ENCODE peak calls at places on chromosomes 6 and 20, in four cellular contexts. One of them, this sample, is unnamed.
A peak's percentile ranks its signal among the peaks of the same experiment; 100 is the strongest.

GRCh38 chr20:1965520-1966278 is 28.2 kb downstream of the PDYN start:
- DNase-seq in H1: peak; percentile 73
- DNase-seq in HepG2: peak; percentile 71
- DNase-seq in GM12878: peak; percentile 19
- DNase-seq in this sample: peak; percentile 77

GRCh38 chr6:29976588-29977424 is 34.5 kb downstream of the HLA-A start:
- DNase-seq in GM12878: peak; percentile 13
- DNase-seq in H1: no peak
- DNase-seq in HepG2: peak; percentile 77
- DNase-seq in this sample: no peak

GRCh38 chr20:36065427-36065998 is 89.0 kb upstream of the EPB41L1 start:
- DNase-seq in H1: no peak
- DNase-seq in HepG2: no peak
- DNase-seq in GM12878: no peak
- DNase-seq in this sample: no peak

GRCh38 chr6:8110117-8110721 is 7.9 kb upstream of the EEF1E1 start:
- DNase-seq in GM12878: no peak
- DNase-seq in H1: no peak
- DNase-seq in HepG2: no peak
- DNase-seq in this sample: no peak

GRCh38 chr20:11585752-11586352 is 331.8 kb upstream of the BTBD3 start:
- DNase-seq in HepG2: peak; percentile 16
- DNase-seq in H1: no peak
- DNase-seq in GM12878: no peak
- DNase-seq in this sample: no peak

GRCh38 chr6:106169517-106169916 is 83.4 kb downstream of the PRDM1 start:
- DNase-seq in H1: no peak
- DNase-seq in GM12878: no peak
- DNase-seq in HepG2: no peak
- DNase-seq in this sample: no peak

GRCh38 chr20:8454137-8454712 is 322.2 kb downstream of the PLCB1 start:
- DNase-seq in H1: no peak
- DNase-seq in HepG2: peak; percentile 65
- DNase-seq in GM12878: peak; percentile 17
- DNase-seq in this sample: peak; percentile 9

GRCh38 chr6:125123468-125124249 is 29.9 kb upstream of the TPD52L1 start:
- DNase-seq in H1: no peak
- DNase-seq in HepG2: no peak
- DNase-seq in GM12878: no peak
- DNase-seq in this sample: no peak

GRCh38 chr20:58524814-58525213 is 9.6 kb upstream of the APCDD1L start:
- DNase-seq in H1: no peak
- DNase-seq in GM12878: no peak
- DNase-seq in HepG2: no peak
- DNase-seq in this sample: no peak

GRCh38 chr20:11810316-11811130 is 107.2 kb upstream of the BTBD3 start:
- DNase-seq in GM12878: no peak
- DNase-seq in HepG2: no peak
- DNase-seq in H1: no peak
- DNase-seq in this sample: no peak

GRCh38 chr6:134626589-134626988 is 308.7 kb upstream of the SGK1 start:
- DNase-seq in GM12878: no peak
- DNase-seq in H1: no peak
- DNase-seq in HepG2: no peak
- DNase-seq in this sample: no peak

GRCh38 chr6:36975231-36976004 is 10.6 kb downstream of the MTCH1 start:
- DNase-seq in GM12878: no peak
- DNase-seq in H1: no peak
- DNase-seq in HepG2: no peak
- DNase-seq in this sample: no peak

GRCh38 chr6:79993911-79994309 is 10.5 kb upstream of the TTK start:
- DNase-seq in GM12878: no peak
- DNase-seq in H1: no peak
- DNase-seq in HepG2: no peak
- DNase-seq in this sample: no peak

GRCh38 chr6:49025273-49026240 is 437.5 kb downstream of the MMUT start:
- DNase-seq in HepG2: no peak
- DNase-seq in H1: no peak
- DNase-seq in GM12878: no peak
- DNase-seq in this sample: no peak

GRCh38 chr6:80886475-80886874 is 780.0 kb downstream of the BCKDHB start:
- DNase-seq in GM12878: no peak
- DNase-seq in HepG2: no peak
- DNase-seq in H1: no peak
- DNase-seq in this sample: no peak

GRCh38 chr6:136333824-136334464 is 44.3 kb upstream of the BCLAF1 start:
- DNase-seq in HepG2: no peak
- DNase-seq in GM12878: no peak
- DNase-seq in H1: no peak
- DNase-seq in this sample: no peak

GRCh38 chr6:72363844-72364740 is 257.8 kb upstream of the KCNQ5 start:
- DNase-seq in GM12878: no peak
- DNase-seq in H1: no peak
- DNase-seq in HepG2: no peak
- DNase-seq in this sample: no peak

GRCh38 chr20:31951530-31952453 is at the start of gene PDRG1:
- DNase-seq in H1: peak; percentile 94
- DNase-seq in GM12878: peak; percentile 76
- DNase-seq in HepG2: peak; percentile 98
- DNase-seq in this sample: peak; percentile 92

GRCh38 chr6:34339971-34340370 is 52.5 kb downstream of the NUDT3 start:
- DNase-seq in GM12878: no peak
- DNase-seq in HepG2: no peak
- DNase-seq in H1: no peak
- DNase-seq in this sample: no peak

GRCh38 chr6:156175971-156176421 is 601.2 kb upstream of the ARID1B start:
- DNase-seq in H1: peak; percentile 73
- DNase-seq in HepG2: peak; percentile 8
- DNase-seq in GM12878: no peak
- DNase-seq in this sample: peak; percentile 66

GRCh38 chr6:11854418-11855165 is 76.0 kb upstream of the ADTRP start:
- DNase-seq in GM12878: no peak
- DNase-seq in HepG2: no peak
- DNase-seq in H1: no peak
- DNase-seq in this sample: no peak

GRCh38 chr6:122984393-122984792 is 11.6 kb upstream of the CLVS2 start:
- DNase-seq in HepG2: no peak
- DNase-seq in H1: no peak
- DNase-seq in GM12878: no peak
- DNase-seq in this sample: no peak

GRCh38 chr20:54107181-54107580 is 36.8 kb upstream of the BCAS1 start:
- DNase-seq in GM12878: no peak
- DNase-seq in HepG2: no peak
- DNase-seq in H1: no peak
- DNase-seq in this sample: no peak

GRCh38 chr20:50729925-50730764 is 1.2 kb upstream of the PARD6B start:
- DNase-seq in GM12878: no peak
- DNase-seq in HepG2: peak; percentile 55
- DNase-seq in H1: no peak
- DNase-seq in this sample: no peak

GRCh38 chr6:96939019-96939805 is 14.7 kb downstream of the KLHL32 start:
- DNase-seq in GM12878: no peak
- DNase-seq in H1: no peak
- DNase-seq in HepG2: no peak
- DNase-seq in this sample: no peak

GRCh38 chr20:54345301-54345724 is 130.1 kb upstream of the DOK5 start:
- DNase-seq in H1: no peak
- DNase-seq in HepG2: no peak
- DNase-seq in GM12878: peak; percentile 33
- DNase-seq in this sample: no peak

GRCh38 chr6:132663661-132664060 is 4.7 kb upstream of the TAAR1 start:
- DNase-seq in H1: no peak
- DNase-seq in HepG2: no peak
- DNase-seq in GM12878: no peak
- DNase-seq in this sample: no peak

GRCh38 chr6:45786243-45786795 is 229.3 kb downstream of the CLIC5 start:
- DNase-seq in H1: no peak
- DNase-seq in GM12878: no peak
- DNase-seq in HepG2: no peak
- DNase-seq in this sample: no peak

GRCh38 chr6:2641044-2641673 is 109.6 kb downstream of the MYLK4 start:
- DNase-seq in H1: no peak
- DNase-seq in GM12878: no peak
- DNase-seq in HepG2: no peak
- DNase-seq in this sample: no peak

GRCh38 chr6:68701159-68701558 is 66.1 kb downstream of the ADGRB3 start:
- DNase-seq in GM12878: no peak
- DNase-seq in H1: no peak
- DNase-seq in HepG2: no peak
- DNase-seq in this sample: no peak

GRCh38 chr6:75818061-75818855 is 69.2 kb downstream of the MYO6 start:
- DNase-seq in GM12878: no peak
- DNase-seq in H1: no peak
- DNase-seq in HepG2: no peak
- DNase-seq in this sample: no peak

GRCh38 chr6:31820051-31820389 is 4.7 kb downstream of the HSPA1A start:
- DNase-seq in GM12878: no peak
- DNase-seq in HepG2: peak; percentile 76
- DNase-seq in H1: no peak
- DNase-seq in this sample: no peak

GRCh38 chr6:34645627-34646026 is 50.9 kb downstream of the ILRUN start:
- DNase-seq in GM12878: no peak
- DNase-seq in H1: no peak
- DNase-seq in HepG2: no peak
- DNase-seq in this sample: no peak

GRCh38 chr6:108380876-108381275 is 86.0 kb downstream of the AFG1L start:
- DNase-seq in HepG2: no peak
- DNase-seq in H1: no peak
- DNase-seq in GM12878: no peak
- DNase-seq in this sample: no peak

GRCh38 chr20:44134897-44135810 is 51.8 kb downstream of the JPH2 start:
- DNase-seq in H1: no peak
- DNase-seq in HepG2: no peak
- DNase-seq in GM12878: peak; percentile 34
- DNase-seq in this sample: no peak

GRCh38 chr6:122471107-122472021 is at the start of gene SERINC1:
- DNase-seq in HepG2: peak; percentile 92
- DNase-seq in H1: peak; percentile 71
- DNase-seq in GM12878: peak; percentile 66
- DNase-seq in this sample: peak; percentile 80

GRCh38 chr20:21352703-21353102 is 44.6 kb downstream of the NKX2-4 start:
- DNase-seq in GM12878: no peak
- DNase-seq in HepG2: peak; percentile 51
- DNase-seq in H1: no peak
- DNase-seq in this sample: no peak
- TF ChIP-seq SUZ12 in GM12878: no peak
- TF ChIP-seq SUZ12 in HepG2: no peak
- TF ChIP-seq SUZ12 in H1: no peak
- TF ChIP-seq SUZ12 in this sample: no peak

DNA sequence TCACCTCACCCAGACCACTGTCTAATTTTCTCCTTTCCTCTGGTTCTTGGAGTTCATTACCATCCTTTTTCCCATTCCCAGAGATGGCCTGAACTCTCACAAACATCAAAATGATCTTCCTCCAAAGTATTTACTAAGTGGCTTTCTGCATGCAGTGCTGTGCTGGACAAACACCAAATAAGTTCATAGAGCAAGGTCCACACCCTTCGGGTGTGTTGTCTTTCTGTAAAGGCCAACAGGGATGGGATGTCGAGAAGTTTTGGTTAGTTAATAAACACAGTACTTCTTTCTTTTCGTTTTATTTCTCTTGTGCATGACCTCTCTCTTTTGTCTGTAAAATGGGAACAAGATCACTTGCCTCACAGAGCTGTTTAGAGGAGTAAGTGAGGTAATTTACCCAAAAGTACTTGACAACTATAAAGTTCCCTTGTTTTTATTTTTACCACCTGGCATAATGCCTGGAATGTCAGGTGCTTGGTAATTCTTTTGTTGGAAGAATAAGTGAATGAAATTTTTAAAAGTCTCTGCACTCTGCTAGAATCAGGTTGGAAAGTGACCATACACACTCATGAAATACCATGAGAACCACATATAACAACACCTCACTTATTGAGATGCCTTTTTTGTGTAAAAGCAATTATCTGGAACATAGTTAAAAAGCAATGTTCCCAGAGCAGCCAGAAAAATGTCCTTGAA is 22.8 kb upstream of the CCN6 start:
- DNase-seq in GM12878: no peak
- DNase-seq in HepG2: no peak
- DNase-seq in H1: no peak
- DNase-seq in this sample: no peak
- H3K9ac ChIP-seq in GM12878: no peak overlapping the region
- H3K9ac ChIP-seq in HepG2: no peak overlapping the region
- H3K9ac ChIP-seq in H1: no peak overlapping the region
- H3K9ac ChIP-seq in this sample: no peak overlapping the region

GRCh38 chr20:19886666-19887288 is 128.7 kb downstream of the RIN2 start:
- DNase-seq in GM12878: no peak
- DNase-seq in H1: no peak
- DNase-seq in HepG2: no peak
- DNase-seq in this sample: no peak
- H3K4me3 ChIP-seq in GM12878: no peak overlapping the region
- H3K4me3 ChIP-seq in H1: no peak overlapping the region
- H3K4me3 ChIP-seq in HepG2: peak overlapping the region; percentile 37
- H3K4me3 ChIP-seq in this sample: no peak overlapping the region

GRCh38 chr6:165895421-165896165 is 232.6 kb upstream of the PDE10A start:
- DNase-seq in GM12878: no peak
- DNase-seq in HepG2: no peak
- DNase-seq in H1: no peak
- DNase-seq in this sample: no peak
- TF ChIP-seq SUZ12 in GM12878: no peak
- TF ChIP-seq SUZ12 in HepG2: no peak
- TF ChIP-seq SUZ12 in H1: no peak
- TF ChIP-seq SUZ12 in this sample: no peak

GRCh38 chr20:41308726-41309413 is 8.7 kb downstream of the ZHX3 start:
- DNase-seq in GM12878: no peak
- DNase-seq in HepG2: no peak
- DNase-seq in H1: no peak
- DNase-seq in this sample: no peak
- H3K9ac ChIP-seq in GM12878: no peak overlapping the region
- H3K9ac ChIP-seq in HepG2: no peak overlapping the region
- H3K9ac ChIP-seq in H1: no peak overlapping the region
- H3K9ac ChIP-seq in this sample: no peak overlapping the region

GRCh38 chr6:16321341-16321710 is 82.9 kb downstream of the GMPR start:
- DNase-seq in GM12878: no peak
- DNase-seq in H1: no peak
- DNase-seq in HepG2: no peak
- DNase-seq in this sample: no peak

GRCh38 chr6:16318953-16319720 is 80.8 kb downstream of the GMPR start:
- DNase-seq in H1: no peak
- DNase-seq in HepG2: no peak
- DNase-seq in GM12878: no peak
- DNase-seq in this sample: no peak

GRCh38 chr6:16320533-16321340 is 82.3 kb downstream of the GMPR start:
- DNase-seq in GM12878: no peak
- DNase-seq in H1: no peak
- DNase-seq in HepG2: no peak
- DNase-seq in this sample: no peak

GRCh38 chr6:16318538-16318937 is 80.2 kb downstream of the GMPR start:
- DNase-seq in GM12878: no peak
- DNase-seq in HepG2: no peak
- DNase-seq in H1: no peak
- DNase-seq in this sample: no peak

GRCh38 chr6:16319813-16320532 is 81.6 kb downstream of the GMPR start:
- DNase-seq in GM12878: peak; percentile 59
- DNase-seq in H1: no peak
- DNase-seq in HepG2: no peak
- DNase-seq in this sample: no peak
- H3K4me3 ChIP-seq in GM12878: peak overlapping the region; percentile 43
- H3K4me3 ChIP-seq in H1: no peak overlapping the region
- H3K4me3 ChIP-seq in HepG2: no peak overlapping the region
- H3K4me3 ChIP-seq in this sample: no peak overlapping the region

This sample was measured in NT2/D1.